ENCODE peak calls at places on chromosomes 7 and 10, in seven cellular contexts. Z is mammary epithelial cell, L is pancreas, A is IMR-90, E is psoas muscle, I is cardiac muscle cell, B is heart left ventricle. U is an unnamed sample.

GRCh38 chr7:116228241-116228640 is 17.9 kb downstream of the TES start:
- DNase-seq in Z (no peak), L (no peak), A (no peak), E (no peak), I (no peak), B (no peak), U (no peak)

GRCh38 chr10:17687117-17687831 is 43.3 kb downstream of the STAM start:
- DNase-seq in Z (no peak), L (no peak), A (no peak), E (no peak), I (no peak), B (no peak), U (no peak)

GRCh38 chr10:33660329-33660728 is 325.9 kb upstream of the NRP1 start:
- DNase-seq in Z (no peak), L (no peak), A (no peak), E (no peak), I (peak; percentile 17), B (no peak), U (no peak)

GRCh38 chr10:44863344-44864041 is 47.6 kb upstream of the TMEM72 start:
- DNase-seq in Z (no peak), L (no peak), A (no peak), E (no peak), I (no peak), B (no peak), U (no peak)

GRCh38 chr10:6224781-6225180 is 22.0 kb downstream of the PFKFB3 start:
- DNase-seq in Z (no peak), L (no peak), A (no peak), E (no peak), I (no peak), B (no peak), U (no peak)

GRCh38 chr10:132281915-132282666 is 25.7 kb downstream of the STK32C start:
- DNase-seq in Z (no peak), L (no peak), A (no peak), E (no peak), I (no peak), B (no peak), U (no peak)

GRCh38 chr7:43076189-43076605 is 36.2 kb upstream of the HECW1 start:
- DNase-seq in Z (peak; percentile 33), L (no peak), A (peak; percentile 2), E (no peak), I (no peak), B (no peak), U (no peak)

GRCh38 chr10:5563991-5564536 is 39.3 kb downstream of the CALML3 start:
- DNase-seq in Z (peak; percentile 93), L (no peak), A (peak; percentile 61), E (peak; percentile 46), I (no peak), B (no peak), U (peak; percentile 89)

GRCh38 chr10:70094287-70094686 is 38.3 kb downstream of the AIFM2 start:
- DNase-seq in Z (no peak), L (no peak), A (no peak), E (no peak), I (no peak), B (no peak), U (no peak)

GRCh38 chr10:121753726-121754476 is 155.7 kb upstream of the FGFR2 start:
- DNase-seq in Z (peak; percentile 88), L (no peak), A (peak; percentile 87), E (no peak), I (no peak), B (no peak), U (peak; percentile 94)

GRCh38 chr10:78450807-78451485 is 417.3 kb downstream of the RPS24 start:
- DNase-seq in Z (no peak), L (no peak), A (no peak), E (no peak), I (no peak), B (no peak), U (no peak)

GRCh38 chr7:30285531-30286284 is 1.3 kb downstream of the ZNRF2 start:
- DNase-seq in Z (peak; percentile 72), L (peak; percentile 16), A (peak; percentile 46), E (peak; percentile 69), I (peak; percentile 35), B (peak; percentile 12), U (peak; percentile 60)

GRCh38 chr7:6382797-6383196 is 65.0 kb downstream of the DAGLB start:
- DNase-seq in Z (no peak), L (no peak), A (no peak), E (no peak), I (no peak), B (no peak), U (no peak)

GRCh38 chr10:125624800-125625199 is 58.2 kb downstream of the TEX36 start:
- DNase-seq in Z (no peak), L (peak; percentile 84), A (no peak), E (no peak), I (no peak), B (no peak), U (no peak)

GRCh38 chr7:901388-902154 is 25.2 kb downstream of the GET4 start:
- DNase-seq in Z (peak; percentile 57), L (peak; percentile 64), A (peak; percentile 82), E (peak; percentile 86), I (peak; percentile 86), B (peak; percentile 50), U (no peak)

GRCh38 chr10:28914721-28915120 is 237.4 kb downstream of the BAMBI start:
- DNase-seq in Z (no peak), L (no peak), A (peak; percentile 34), E (no peak), I (no peak), B (no peak), U (no peak)

GRCh38 chr10:61733358-61733940 is 70.7 kb downstream of the CABCOCO1 start:
- DNase-seq in Z (peak; percentile 19), L (no peak), A (peak; percentile 64), E (no peak), I (peak; percentile 61), B (peak; percentile 10), U (peak; percentile 5)

GRCh38 chr7:136405931-136406777 is 429.0 kb upstream of the MTPN start:
- DNase-seq in Z (peak; percentile 35), L (peak; percentile 4), A (peak; percentile 53), E (no peak), I (peak; percentile 80), B (peak; percentile 16), U (no peak)

GRCh38 chr7:48876087-48876486 is 48.3 kb upstream of the CDC14C start:
- DNase-seq in Z (no peak), L (no peak), A (no peak), E (no peak), I (no peak), B (no peak), U (no peak)
- TF ChIP-seq CTCF in Z (no peak), L (no peak), A (no peak), E (no peak), I (no peak), B (no peak), U (peak; percentile 3)

DNA sequence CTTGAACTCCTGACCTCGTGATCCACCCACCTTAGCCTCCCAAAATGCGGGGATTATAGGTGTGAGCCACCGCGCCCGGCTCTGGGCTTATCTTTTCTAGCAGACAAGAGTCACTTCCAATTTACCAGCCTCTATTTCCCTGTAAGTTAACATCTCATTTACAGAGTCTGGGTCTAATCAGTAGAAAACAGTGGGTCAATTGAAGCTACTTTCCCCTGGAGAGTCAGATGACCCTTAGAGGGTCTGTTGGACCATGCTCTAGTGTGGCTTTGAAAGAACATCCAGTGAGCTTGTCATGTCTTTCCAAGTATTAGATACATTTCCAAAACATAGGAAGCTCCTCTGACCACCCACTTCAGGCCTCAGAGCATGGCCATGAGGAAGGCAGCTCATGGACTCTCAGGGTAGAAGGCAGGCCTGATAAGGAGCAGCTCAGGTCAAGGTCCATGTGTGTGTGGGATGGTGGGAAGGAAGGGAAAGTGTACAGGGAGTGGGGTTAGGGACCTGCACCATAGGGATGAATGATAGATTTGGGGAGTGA is 27.6 kb upstream of the RBM20 start:
- DNase-seq in Z (no peak), L (no peak), A (no peak), E (no peak), I (no peak), B (no peak), U (no peak)
- H3K27ac ChIP-seq in Z (no peak overlapping the region), L (no peak overlapping the region), A (no peak overlapping the region), E (no peak overlapping the region), I (no peak overlapping the region), B (no peak overlapping the region), U (no peak overlapping the region)

DNA sequence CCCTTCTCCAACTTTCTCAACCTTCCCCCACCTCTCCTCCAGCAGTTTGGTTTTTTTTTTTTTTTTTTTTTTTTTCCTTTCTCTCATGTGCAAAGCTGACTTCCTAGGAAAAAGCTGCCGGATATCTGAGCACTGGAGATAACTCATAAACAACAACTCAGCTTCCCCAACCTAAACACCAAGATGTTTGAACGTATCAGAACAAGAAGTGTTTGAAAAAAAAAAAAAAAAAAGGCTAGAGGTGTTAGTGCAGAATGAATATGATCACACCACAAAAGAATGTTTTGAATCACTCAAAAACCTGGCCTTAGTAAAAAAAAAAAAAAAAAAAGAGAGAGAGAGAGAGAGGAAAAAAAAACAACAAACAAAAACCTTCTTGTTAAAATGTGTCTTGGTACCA is 11.2 kb downstream of the GATA3 start:
- DNase-seq in Z (peak; percentile 74), L (no peak), A (no peak), E (no peak), I (no peak), B (no peak), U (peak; percentile 82)
- H3K4me1 ChIP-seq in Z (peaks cover 65% of the 10 kb centered on the region), L (no peaks in the 10 kb centered on the region), A (peaks cover 7% of the 10 kb centered on the region), E (no peaks in the 10 kb centered on the region), I (peaks cover 14% of the 10 kb centered on the region), B (no peaks in the 10 kb centered on the region), U (peaks cover 37% of the 10 kb centered on the region)

GRCh38 chr10:48700493-48700892 is 15.8 kb downstream of the WDFY4 start:
- DNase-seq in Z (no peak), L (no peak), A (no peak), E (no peak), I (no peak), B (no peak), U (no peak)

GRCh38 chr10:48701941-48702340 is 17.3 kb downstream of the WDFY4 start:
- DNase-seq in Z (no peak), L (no peak), A (no peak), E (no peak), I (no peak), B (no peak), U (no peak)

GRCh38 chr10:48700071-48700470 is 15.4 kb downstream of the WDFY4 start:
- DNase-seq in Z (no peak), L (no peak), A (no peak), E (no peak), I (no peak), B (no peak), U (no peak)

GRCh38 chr10:48698971-48699627 is 14.4 kb downstream of the WDFY4 start:
- DNase-seq in Z (no peak), L (no peak), A (no peak), E (no peak), I (peak; percentile 9), B (no peak), U (no peak)

DNA sequence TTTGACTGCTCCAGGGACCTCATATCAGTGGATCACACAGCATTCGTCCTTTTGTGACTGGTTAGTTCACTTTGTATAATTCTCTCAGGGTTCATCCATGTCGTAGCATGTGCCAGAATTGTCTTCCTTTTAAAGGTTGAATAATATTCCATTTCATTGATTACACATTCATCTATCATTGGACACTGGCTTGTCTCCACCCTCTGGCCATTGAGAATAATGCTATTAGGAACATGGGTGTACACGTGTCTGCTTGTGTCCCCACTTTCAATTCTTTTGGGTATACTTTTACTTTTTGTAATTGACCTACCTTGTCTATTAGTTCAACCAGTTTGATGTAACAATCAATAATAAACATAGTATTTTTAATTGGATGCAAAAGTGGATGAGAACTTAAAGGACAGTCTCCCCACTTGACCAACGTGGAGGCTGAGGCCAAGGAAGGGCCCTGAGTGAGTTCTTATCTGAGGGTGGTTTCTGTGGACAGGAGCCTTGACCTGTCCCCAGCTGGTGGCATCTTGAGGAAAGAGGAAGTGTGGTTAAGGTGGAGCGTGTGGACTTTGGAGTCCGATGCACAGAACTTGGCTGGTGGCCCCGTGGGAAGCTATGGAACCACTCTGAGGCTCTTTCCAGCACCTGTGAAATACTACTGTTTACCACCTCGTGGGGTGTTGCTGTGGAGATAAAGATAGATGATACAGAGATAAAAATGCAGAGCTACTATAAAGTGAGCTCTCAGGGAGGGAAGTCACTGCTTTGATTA is 16.6 kb downstream of the WDFY4 start:
- DNase-seq in Z (no peak), L (no peak), A (no peak), E (no peak), I (no peak), B (no peak), U (no peak)
- TF ChIP-seq CTCF in Z (no peak), L (no peak), A (no peak), E (no peak), I (no peak), B (no peak), U (no peak)

U was measured in foreskin keratinocyte.